ENCODE peak calls at places on chromosomes 5 and 9, in ten cellular contexts. V is Panc1; I is kidney; P is mesendoderm; E is RWPE1; D is SJSA1; X is psoas muscle; L is effector memory CD4-positive, alpha-beta T cell; K is mammary epithelial cell; B is A549. Z is an unnamed sample.

GRCh38 chr5:96331210-96331609 is 101.8 kb downstream of the PCSK1 start:
- DNase-seq in L (no peak), D (no peak), B (no peak), I (no peak), E (no peak), V (no peak), K (peak; percentile 35), X (no peak), P (no peak), Z (no peak)

GRCh38 chr9:69877852-69878507 is 57.4 kb downstream of the CFAP95 start:
- DNase-seq in L (no peak), X (no peak), E (peak; percentile 60), K (peak; percentile 37), B (peak; percentile 28), P (peak; percentile 55), D (no peak), I (no peak), V (no peak), Z (no peak)

GRCh38 chr5:14178671-14179211 is 35.6 kb downstream of the TRIO start:
- DNase-seq in V (no peak), D (peak; percentile 79), B (no peak), L (no peak), I (no peak), K (peak; percentile 63), P (peak; percentile 94), E (no peak), X (no peak), Z (no peak)

GRCh38 chr5:55694152-55694830 is 17.8 kb downstream of the SLC38A9 start:
- DNase-seq in V (no peak), K (peak; percentile 36), L (no peak), D (no peak), X (no peak), I (no peak), E (peak; percentile 21), P (peak; percentile 80), B (no peak), Z (no peak)

GRCh38 chr9:87471746-87472145 is 25.9 kb upstream of the DAPK1 start:
- DNase-seq in P (no peak), B (no peak), V (no peak), I (no peak), L (no peak), X (no peak), K (no peak), E (no peak), D (no peak), Z (no peak)

GRCh38 chr9:107620801-107621200 is 131.2 kb upstream of the KLF4 start:
- DNase-seq in I (no peak), D (no peak), V (no peak), P (no peak), E (no peak), B (no peak), L (no peak), X (no peak), K (no peak), Z (no peak)

GRCh38 chr5:160199410-160199911 is 29.8 kb upstream of the FABP6 start:
- DNase-seq in K (peak; percentile 39), E (peak; percentile 86), I (peak; percentile 88), D (peak; percentile 73), V (no peak), B (peak; percentile 77), L (peak; percentile 38), P (peak; percentile 85), X (peak; percentile 74), Z (peak; percentile 64)

GRCh38 chr5:185095-186070 is 5.9 kb upstream of the LRRC14B start:
- DNase-seq in B (no peak), V (no peak), K (no peak), E (no peak), P (no peak), I (peak; percentile 64), X (peak; percentile 7), D (no peak), L (no peak), Z (no peak)

GRCh38 chr5:27311544-27311943 is 273.2 kb upstream of the CDH9 start:
- DNase-seq in E (no peak), V (no peak), X (no peak), I (no peak), B (no peak), L (no peak), K (peak; percentile 77), P (peak; percentile 39), D (no peak), Z (no peak)

GRCh38 chr9:15317836-15318235 is 10.8 kb upstream of the TTC39B start:
- DNase-seq in I (no peak), P (no peak), E (no peak), X (no peak), L (no peak), V (no peak), B (no peak), D (peak; percentile 45), K (no peak), Z (no peak)

GRCh38 chr5:106680330-106680729 is 990.4 kb downstream of the EFNA5 start:
- DNase-seq in B (no peak), K (no peak), X (no peak), P (no peak), D (no peak), V (no peak), L (no peak), I (no peak), E (no peak), Z (no peak)

GRCh38 chr5:93246093-93246855 is 334.7 kb downstream of the NR2F1-AS1 start:
- DNase-seq in K (no peak), V (no peak), P (peak; percentile 62), I (no peak), D (peak; percentile 51), E (no peak), B (no peak), L (no peak), X (no peak), Z (no peak)

GRCh38 chr5:151086192-151086869 is 5.5 kb upstream of the TNIP1 start:
- DNase-seq in B (no peak), X (no peak), E (no peak), D (no peak), P (no peak), K (no peak), I (no peak), L (no peak), V (no peak), Z (no peak)
- H3K27ac ChIP-seq in B (peak overlapping the region; percentile 91), X (peak overlapping the region; percentile 67), E (no peak overlapping the region), D (peak overlapping the region; percentile 98), P (no peak overlapping the region), K (peak overlapping the region; percentile 70), I (peak overlapping the region; percentile 73), L (peak overlapping the region; percentile 89), V (no peak overlapping the region), Z (no peak overlapping the region)

DNA sequence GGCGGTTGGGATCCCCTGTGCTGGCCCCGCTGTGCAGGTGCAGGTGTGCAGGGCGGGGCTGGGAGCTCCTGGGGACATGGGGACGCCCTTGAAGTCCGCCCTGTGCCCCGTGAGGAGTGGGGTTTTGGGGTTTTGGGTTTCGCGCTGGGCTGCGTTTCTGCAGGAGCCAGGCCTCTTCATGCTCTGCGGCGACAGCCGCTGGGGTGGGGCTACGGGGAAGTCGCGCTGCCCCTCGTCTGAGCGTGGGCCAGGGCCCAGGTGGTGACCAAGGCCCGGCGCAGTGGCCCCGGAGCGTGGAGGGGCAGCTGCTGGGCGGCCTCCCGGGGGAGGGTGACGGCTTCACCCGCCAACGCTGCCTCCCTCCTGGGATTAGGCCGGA is 47.8 kb upstream of the IRX4 start:
- DNase-seq in D (peak; percentile 48), X (no peak), I (peak; percentile 75), V (no peak), K (peak; percentile 34), L (no peak), P (no peak), B (no peak), E (peak; percentile 28), Z (no peak)
- H3K27ac ChIP-seq in D (no peak overlapping the region), X (no peak overlapping the region), I (no peak overlapping the region), V (no peak overlapping the region), K (peak overlapping the region; percentile 75), L (no peak overlapping the region), P (no peak overlapping the region), B (no peak overlapping the region), E (peak overlapping the region; percentile 45), Z (no peak overlapping the region)

DNA sequence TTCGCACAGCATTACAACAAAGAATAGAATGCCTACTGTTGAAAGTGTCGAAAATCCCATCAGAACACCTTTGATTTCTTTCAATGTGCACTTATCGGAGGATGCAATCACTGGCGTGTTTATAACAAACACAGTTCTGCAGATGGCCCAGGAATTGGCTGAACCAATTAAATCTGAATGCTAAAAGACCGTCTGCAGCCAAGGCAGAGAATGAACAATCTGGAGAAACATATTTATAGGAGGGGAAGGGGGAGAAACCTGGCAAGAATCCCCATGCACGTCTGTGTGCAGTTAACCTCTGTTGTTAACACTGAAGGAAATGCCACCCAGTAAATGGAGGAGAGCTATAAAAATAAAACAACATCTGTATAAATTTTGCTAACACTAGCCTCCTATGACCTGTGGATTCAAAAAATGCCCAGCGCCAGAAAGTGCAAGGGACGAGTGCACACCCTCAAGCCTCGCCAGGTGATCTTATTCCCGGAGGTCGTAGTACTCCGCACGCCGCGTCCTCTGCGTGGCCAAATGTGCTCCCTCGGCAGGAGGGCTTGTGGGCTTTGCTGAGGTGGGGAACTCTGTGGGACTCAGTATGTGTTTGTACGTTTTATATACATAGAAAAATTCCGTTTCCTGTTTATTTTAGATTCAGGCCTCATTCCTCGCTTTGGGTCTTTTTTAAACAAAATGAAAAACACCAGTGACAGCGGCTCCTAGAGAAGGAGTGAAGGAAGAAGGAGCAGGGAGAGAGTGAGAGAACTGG is 56.7 kb downstream of the PTCH1 start:
- DNase-seq in B (no peak), I (no peak), V (no peak), X (no peak), E (no peak), P (no peak), K (no peak), D (peak; percentile 84), L (no peak), Z (no peak)
- H3K27ac ChIP-seq in B (no peak overlapping the region), I (no peak overlapping the region), V (no peak overlapping the region), X (no peak overlapping the region), E (no peak overlapping the region), P (no peak overlapping the region), K (no peak overlapping the region), D (peak overlapping the region; percentile 26), L (no peak overlapping the region), Z (no peak overlapping the region)

DNA sequence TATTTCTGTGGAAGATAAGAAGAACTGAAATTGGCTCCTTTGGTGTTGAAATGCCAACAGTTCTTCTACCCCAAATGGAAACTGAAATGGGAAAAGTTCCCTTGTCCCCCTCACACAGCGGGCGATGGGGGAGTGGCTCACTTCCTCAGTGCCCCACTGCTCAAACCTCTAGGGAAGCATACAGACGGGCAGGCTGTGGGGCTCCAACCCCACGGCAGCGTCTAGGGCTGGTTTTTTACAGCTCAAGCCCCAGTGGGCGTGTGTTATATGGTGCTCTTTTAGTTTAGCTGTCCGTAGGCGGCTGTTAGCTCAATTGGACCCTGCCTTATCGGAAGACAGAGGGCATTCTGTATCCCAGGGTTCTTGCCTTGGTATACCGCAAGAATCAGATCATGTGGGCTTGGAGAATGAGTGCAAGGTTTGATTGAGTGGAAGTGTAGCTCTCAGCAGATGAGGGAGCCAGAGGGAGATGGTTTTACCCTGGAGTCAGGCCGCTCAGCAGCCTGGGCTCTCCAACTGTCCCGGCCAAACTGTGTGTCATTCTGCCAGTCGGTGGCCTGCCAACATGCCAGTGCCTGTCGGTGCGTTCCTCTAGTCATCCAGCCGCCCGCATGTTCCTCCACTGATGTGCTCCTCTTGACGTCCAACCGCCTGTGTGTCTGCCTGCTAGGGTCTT is 166.4 kb upstream of the ZNF608 start:
- DNase-seq in D (no peak), L (no peak), P (no peak), X (peak; percentile 69), I (peak; percentile 38), K (peak; percentile 86), E (peak; percentile 49), B (no peak), V (no peak), Z (peak; percentile 16)
- H3K27ac ChIP-seq in D (no peak overlapping the region), L (no peak overlapping the region), P (no peak overlapping the region), X (peak overlapping the region; percentile 50), I (no peak overlapping the region), K (no peak overlapping the region), E (peak overlapping the region; percentile 1), B (no peak overlapping the region), V (no peak overlapping the region), Z (no peak overlapping the region)

Z was measured in substantia nigra.